ENCODE peak calls at places on chromosome 18, in seven cellular contexts. H, C, P, E, Y, Z and V are unnamed samples.

GRCh38 chr18:60684843-60685513 is 312.4 kb upstream of the MC4R start:
- DNase-seq in H (no peak), C (no peak), P (peak), E (no peak), Y (no peak), Z (no peak), V (peak)

GRCh38 chr18:2538844-2539243 is 32.5 kb downstream of the METTL4 start:
- DNase-seq in H (no peak), C (no peak), P (no peak), E (no peak), Y (no peak), Z (no peak), V (no peak)

GRCh38 chr18:50560681-50561629 is 1.1 kb downstream of the MAPK4 start:
- DNase-seq in H (no peak), C (no peak), P (no peak), E (peak), Y (peak), Z (no peak), V (no peak)

GRCh38 chr18:76448262-76449109 is 46.6 kb downstream of the ZNF516 start:
- DNase-seq in H (no peak), C (no peak), P (peak), E (no peak), Y (no peak), Z (peak), V (no peak)

GRCh38 chr18:61643884-61644647 is 248.7 kb downstream of the RNF152 start:
- DNase-seq in H (no peak), C (no peak), P (peak), E (no peak), Y (no peak), Z (no peak), V (no peak)

GRCh38 chr18:7757175-7757574 is 190.1 kb downstream of the PTPRM start:
- DNase-seq in H (no peak), C (no peak), P (no peak), E (no peak), Y (no peak), Z (no peak), V (no peak)

GRCh38 chr18:8771930-8772329 is 66.6 kb downstream of the MTCL1 start:
- DNase-seq in H (peak), C (no peak), P (no peak), E (no peak), Y (no peak), Z (no peak), V (no peak)

GRCh38 chr18:57352271-57352701 is at the start of gene ST8SIA3:
- DNase-seq in H (no peak), C (no peak), P (no peak), E (peak), Y (no peak), Z (no peak), V (no peak)

GRCh38 chr18:35376393-35376741 is 770 bp downstream of the ZNF396 start:
- DNase-seq in H (peak), C (no peak), P (peak), E (peak), Y (peak), Z (no peak), V (no peak)

GRCh38 chr18:58682429-58683069 is 11.3 kb downstream of the MALT1 start:
- DNase-seq in H (peak), C (peak), P (no peak), E (no peak), Y (peak), Z (peak), V (no peak)

GRCh38 chr18:48455555-48456478 is 46.6 kb upstream of the ZBTB7C start:
- DNase-seq in H (peak), C (peak), P (peak), E (no peak), Y (no peak), Z (peak), V (peak)

GRCh38 chr18:49491857-49492693 is 5.0 kb upstream of the C18orf32 start:
- DNase-seq in H (peak), C (peak), P (peak), E (peak), Y (peak), Z (peak), V (peak)
- TF ChIP-seq CTCF in H (no peak), C (no peak), P (no peak), E (no peak), Y (no peak), Z (no peak), V (no peak)

DNA sequence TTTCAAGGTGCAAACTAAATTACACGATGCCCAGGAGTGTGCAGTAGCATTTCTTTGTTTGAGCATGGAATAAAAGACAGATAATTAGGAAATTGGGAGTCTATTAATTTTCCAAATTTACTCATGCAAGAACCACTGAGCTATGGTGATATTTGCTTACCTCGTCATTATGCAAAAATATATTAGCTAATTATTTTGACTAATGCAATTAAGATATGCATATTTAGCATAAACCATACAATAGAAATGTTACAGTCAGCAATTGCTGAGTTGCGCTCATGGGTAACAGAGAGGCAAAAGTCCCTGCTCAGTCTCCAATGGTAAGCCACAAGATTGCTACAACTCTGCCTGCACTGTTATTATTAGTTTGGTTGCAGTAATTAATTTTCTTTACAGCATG is 342.0 kb downstream of the TXNL1 start:
- DNase-seq in H (no peak), C (no peak), P (no peak), E (no peak), Y (no peak), Z (no peak), V (no peak)
- TF ChIP-seq CTCF in H (no peak), C (no peak), P (no peak), E (no peak), Y (no peak), Z (no peak), V (no peak)

GRCh38 chr18:11548940-11549551 is 60.4 kb upstream of the SLC35G4 start:
- DNase-seq in H (no peak), C (no peak), P (no peak), E (no peak), Y (no peak), Z (no peak), V (no peak)
- TF ChIP-seq CTCF in H (no peak), C (peak), P (no peak), E (no peak), Y (no peak), Z (no peak), V (no peak)

GRCh38 chr18:68925268-68925667 is 127.4 kb downstream of the CCDC102B start:
- DNase-seq in H (peak), C (no peak), P (peak), E (no peak), Y (no peak), Z (no peak), V (no peak)
- TF ChIP-seq CTCF in H (peak), C (peak), P (peak), E (peak), Y (peak), Z (no peak), V (no peak)